ENCODE peak calls at places on chromosomes 1 and 21, in seven cellular contexts. M is WERI-Rb-1; K is activated CD8-positive, alpha-beta T cell treated with anti-CD3 and anti-CD28 coated beads for 36 hours; P is cardiac fibroblast; Q is HCT116; R is suprapubic skin; L is A549. G is an unnamed sample.

GRCh38 chr1:41743361-41743760 is 175.4 kb downstream of the HIVEP3 start:
- DNase-seq in P (no peak), L (no peak), R (no peak), M (no peak), Q (no peak), K (no peak), G (no peak)

GRCh38 chr1:1091344-1092148 is 17.4 kb upstream of the RNF223 start:
- DNase-seq in K (peak; percentile 50), M (no peak), L (no peak), P (no peak), Q (no peak), R (no peak), G (peak; percentile 60)

GRCh38 chr1:56676571-56677035 is 31.5 kb downstream of the PRKAA2 start:
- DNase-seq in P (peak; percentile 28), Q (no peak), M (no peak), L (peak; percentile 7), K (no peak), R (no peak), G (no peak)

GRCh38 chr1:57036896-57037295 is 71.1 kb upstream of the C8B start:
- DNase-seq in M (no peak), P (no peak), R (no peak), L (no peak), Q (no peak), K (no peak), G (no peak)

GRCh38 chr1:17572264-17572985 is 32.9 kb downstream of the ARHGEF10L start:
- DNase-seq in P (no peak), Q (no peak), R (no peak), M (peak; percentile 32), L (no peak), K (peak; percentile 22), G (no peak)

GRCh38 chr1:18342744-18343143 is 138.0 kb upstream of the KLHDC7A start:
- DNase-seq in Q (no peak), P (no peak), L (no peak), R (no peak), M (no peak), K (no peak), G (no peak)

GRCh38 chr1:55138740-55139283 is 76.4 kb downstream of the USP24 start:
- DNase-seq in Q (no peak), K (no peak), R (no peak), L (no peak), P (no peak), M (no peak), G (no peak)

GRCh38 chr1:180241716-180242544 is 11.9 kb downstream of the LHX4 start:
- DNase-seq in Q (no peak), R (no peak), L (no peak), P (peak; percentile 28), M (no peak), K (no peak), G (no peak)

GRCh38 chr1:9861371-9861770 is 37.6 kb upstream of the CLSTN1 start:
- DNase-seq in M (peak; percentile 64), K (no peak), P (no peak), R (no peak), L (no peak), Q (no peak), G (no peak)

GRCh38 chr1:187491082-187491720 is 662.5 kb downstream of the PLA2G4A start:
- DNase-seq in P (no peak), Q (no peak), L (peak; percentile 32), M (no peak), K (no peak), R (no peak), G (no peak)

GRCh38 chr1:58739851-58740466 is 40.1 kb upstream of the MYSM1 start:
- DNase-seq in P (peak; percentile 79), L (peak; percentile 23), R (no peak), Q (peak; percentile 39), K (peak; percentile 26), M (no peak), G (no peak)

GRCh38 chr1:198865288-198865687 is 226.4 kb downstream of the PTPRC start:
- DNase-seq in K (no peak), R (no peak), P (no peak), M (no peak), Q (no peak), L (no peak), G (no peak)

GRCh38 chr21:43626390-43626789 is 32.9 kb downstream of the HSF2BP start:
- DNase-seq in P (peak; percentile 42), L (no peak), M (no peak), Q (no peak), R (no peak), K (no peak), G (no peak)

GRCh38 chr1:242199861-242200458 is 201.1 kb upstream of the MAP1LC3C start:
- DNase-seq in K (no peak), Q (no peak), R (no peak), P (no peak), L (no peak), M (no peak), G (no peak)

GRCh38 chr1:201791051-201791774 is 37.7 kb upstream of the IPO9 start:
- DNase-seq in P (peak; percentile 66), L (no peak), M (no peak), R (no peak), K (no peak), Q (no peak), G (no peak)

GRCh38 chr21:34827445-34828235 is 158.8 kb downstream of the CLIC6 start:
- DNase-seq in R (no peak), L (no peak), Q (no peak), K (no peak), P (no peak), M (no peak), G (peak; percentile 45)

GRCh38 chr21:45255381-45256020 is 32.2 kb downstream of the POFUT2 start:
- DNase-seq in L (no peak), Q (peak; percentile 34), M (no peak), P (no peak), K (peak; percentile 42), R (no peak), G (no peak)

GRCh38 chr1:229070168-229070567 is 200.7 kb upstream of the RAB4A start:
- DNase-seq in P (peak; percentile 87), M (no peak), R (peak; percentile 85), Q (no peak), L (peak; percentile 79), K (no peak), G (peak; percentile 66)

GRCh38 chr1:7677111-7677510 is 94.0 kb upstream of the VAMP3 start:
- DNase-seq in K (no peak), L (no peak), M (no peak), Q (no peak), P (no peak), R (no peak), G (no peak)

GRCh38 chr1:200337831-200338230 is 72.0 kb downstream of the ZNF281 start:
- DNase-seq in P (no peak), M (no peak), K (no peak), Q (no peak), R (no peak), L (no peak), G (no peak)

GRCh38 chr1:234231061-234231892 is 142.0 kb upstream of the COA6 start:
- DNase-seq in Q (no peak), M (peak; percentile 48), P (no peak), K (no peak), R (no peak), L (no peak), G (no peak)
- TF ChIP-seq CTCF in Q (peak; percentile 42), M (peak; percentile 80), P (peak; percentile 9), K (no peak), R (no peak), L (no peak), G (peak; percentile 51)

DNA sequence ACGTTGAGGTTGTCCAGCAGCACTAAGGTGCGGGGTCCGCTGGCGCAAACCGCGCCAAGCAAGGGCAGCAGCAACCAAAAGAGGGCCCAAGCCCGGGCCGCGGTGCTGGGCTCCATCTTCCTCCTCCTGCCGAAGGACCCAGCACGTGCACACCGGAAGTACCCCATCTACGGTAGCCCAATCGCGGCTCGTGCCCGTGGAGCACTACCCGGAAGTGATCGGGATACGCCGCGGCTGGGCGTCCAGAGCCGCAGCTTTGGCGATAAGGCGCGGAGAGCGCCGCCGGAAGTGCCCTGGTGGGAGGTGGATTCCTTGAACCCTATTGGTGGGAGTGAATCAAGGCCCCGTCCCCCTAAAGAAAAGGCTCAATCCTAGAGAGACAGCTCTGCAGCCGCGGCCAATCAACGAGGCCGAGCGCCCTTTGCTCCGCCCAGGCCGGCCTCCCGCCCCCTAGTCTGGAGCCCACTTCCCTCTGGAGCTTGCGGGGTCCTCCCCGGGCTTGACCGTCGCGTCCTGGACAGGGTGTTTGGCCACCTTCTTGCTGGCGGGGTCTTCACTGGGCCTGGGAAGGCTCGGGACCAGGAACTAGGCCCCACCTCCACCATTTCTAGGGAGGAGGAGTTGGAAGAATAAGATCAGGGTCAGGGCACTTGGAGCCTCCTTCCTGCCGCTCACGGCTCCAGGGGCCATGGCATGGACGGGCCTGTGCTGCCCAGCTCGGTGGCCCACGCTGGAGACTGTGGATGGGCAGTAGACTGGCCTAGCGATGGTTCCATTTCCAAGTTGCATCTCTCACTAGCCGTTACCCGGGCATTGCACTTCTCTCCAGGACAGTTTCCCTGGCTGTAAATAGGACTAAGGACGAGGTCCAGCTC is at the start of gene DDOST:
- DNase-seq in P (peak; percentile 98), K (peak; percentile 97), L (peak; percentile 95), M (peak; percentile 98), R (peak; percentile 97), Q (peak; percentile 97), G (peak; percentile 97)
- TF ChIP-seq CTCF in P (peak; percentile 54), K (no peak), L (peak; percentile 16), M (peak; percentile 56), R (no peak), Q (peak; percentile 36), G (peak; percentile 60)

DNA sequence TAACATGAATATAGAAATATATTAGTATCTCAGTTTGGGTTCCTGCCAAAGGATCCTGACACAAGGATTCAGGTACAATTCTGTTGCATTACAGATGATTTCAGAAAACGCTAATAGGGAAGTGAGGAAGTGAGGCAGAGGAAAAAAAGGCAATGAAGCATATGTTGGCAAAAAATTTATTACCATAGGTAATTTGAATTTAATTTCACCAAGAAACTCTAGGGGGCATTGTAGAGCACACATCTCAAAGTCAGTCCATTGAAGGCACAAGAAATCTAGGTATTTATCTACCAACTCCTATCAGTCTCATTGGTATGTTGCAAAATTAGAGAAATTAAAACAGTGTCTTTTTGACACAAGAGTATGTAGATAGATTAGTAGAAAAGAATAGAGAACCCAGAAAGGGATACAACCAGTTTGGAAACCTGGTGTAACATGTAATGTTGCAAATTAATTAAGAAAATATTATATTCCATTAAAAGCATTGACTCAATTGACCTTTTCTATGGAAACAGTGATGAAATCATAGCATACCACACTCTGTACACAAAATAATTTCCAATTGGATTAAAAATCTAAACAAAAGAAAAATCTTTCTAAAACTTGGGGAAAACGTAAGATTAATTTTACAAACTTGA is 104.9 kb upstream of the SNX7 start:
- DNase-seq in K (no peak), Q (peak; percentile 37), L (peak; percentile 1), M (no peak), P (peak; percentile 29), R (no peak), G (no peak)
- TF ChIP-seq CTCF in K (peak; percentile 57), Q (peak; percentile 66), L (no peak), M (peak; percentile 31), P (peak; percentile 58), R (no peak), G (peak; percentile 70)

DNA sequence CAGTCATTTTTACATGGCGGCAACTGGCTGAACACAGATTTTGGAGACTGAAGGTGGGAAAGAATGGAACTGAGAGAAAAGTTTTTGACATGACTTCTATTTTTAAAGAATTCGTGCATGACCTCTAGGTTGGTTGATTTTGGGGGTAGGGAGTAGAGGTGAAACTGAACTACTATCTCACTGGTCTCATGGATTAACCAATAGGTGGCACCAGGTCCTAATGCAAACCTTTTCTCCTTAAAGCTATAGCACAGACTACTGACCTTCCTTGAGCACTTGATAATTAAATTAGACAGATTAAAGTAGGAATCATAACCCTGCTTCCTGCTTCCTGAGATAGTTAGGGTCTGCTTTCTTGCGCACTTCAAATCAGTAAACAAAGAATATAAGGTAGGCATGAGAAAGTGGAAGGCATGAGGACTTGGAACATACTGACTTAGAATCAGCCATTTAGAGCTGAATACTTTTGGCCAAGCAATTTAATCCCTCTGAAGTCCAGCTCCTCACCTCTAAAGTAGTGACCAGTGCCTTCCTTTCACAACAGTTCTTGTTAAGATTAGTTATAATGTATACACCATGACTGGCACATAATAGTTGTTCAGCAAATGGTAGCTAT is 206.0 kb downstream of the CENPF start:
- DNase-seq in P (peak; percentile 61), Q (peak; percentile 22), R (no peak), K (no peak), M (peak; percentile 11), L (no peak), G (no peak)
- TF ChIP-seq CTCF in P (peak; percentile 47), Q (peak; percentile 53), R (no peak), K (no peak), M (peak; percentile 62), L (peak; percentile 43), G (peak; percentile 35)